ENCODE peak calls at places on chromosome 1, in seven cellular contexts. H is T-helper 2 cell; P is stimulated activated CD8-positive, alpha-beta memory T cell treated with anti-CD3 and anti-CD28 coated beads, Interleukin-4, amount 100 ng/mL, for 4 hours; S is hippocampal formation; V is GM03348; C is SHP77 treated with DMSO at 0.1 percent for 48 hours; N is lower leg skin. X is an unnamed sample.

GRCh38 chr1:201038537-201038936 is 15.0 kb upstream of the KIF21B start:
- DNase-seq in H (no peak), P (no peak), S (no peak), V (no peak), C (peak), N (no peak), X (no peak)

GRCh38 chr1:171792656-171793055 is 11.2 kb downstream of the METTL13 start:
- DNase-seq in H (no peak), P (no peak), S (no peak), V (no peak), C (no peak), N (no peak), X (no peak)

GRCh38 chr1:12424793-12425192 is 193.2 kb downstream of the DHRS3 start:
- DNase-seq in H (no peak), P (no peak), S (no peak), V (no peak), C (no peak), N (no peak), X (no peak)

GRCh38 chr1:159923203-159924024 is 1.9 kb downstream of the TAGLN2 start:
- DNase-seq in H (peak), P (peak), S (no peak), V (peak), C (no peak), N (peak), X (peak)

GRCh38 chr1:192147626-192148025 is 10.6 kb upstream of the RGS18 start:
- DNase-seq in H (no peak), P (no peak), S (no peak), V (no peak), C (no peak), N (no peak), X (no peak)

GRCh38 chr1:58762806-58763205 is 21.0 kb downstream of the JUN start:
- DNase-seq in H (no peak), P (no peak), S (no peak), V (peak), C (no peak), N (no peak), X (no peak)

GRCh38 chr1:104765115-104765514 is 1015.4 kb downstream of the AMY1C start:
- DNase-seq in H (no peak), P (no peak), S (no peak), V (no peak), C (no peak), N (no peak), X (no peak)

GRCh38 chr1:88976235-88976634 is 16.2 kb downstream of the KYAT3 start:
- DNase-seq in H (no peak), P (no peak), S (no peak), V (no peak), C (no peak), N (no peak), X (no peak)

GRCh38 chr1:209884249-209884648 is 53.8 kb upstream of the SYT14 start:
- DNase-seq in H (no peak), P (no peak), S (no peak), V (no peak), C (no peak), N (no peak), X (no peak)

GRCh38 chr1:245469734-245470133 is 314.9 kb downstream of the KIF26B start:
- DNase-seq in H (no peak), P (no peak), S (no peak), V (no peak), C (no peak), N (no peak), X (no peak)

X was measured in breast epithelium.